ENCODE peak calls at places on chromosome 9, in nine cellular contexts. G is cardiac fibroblast; F is heart left ventricle; E is chondrocyte; P is astrocyte; K is activated CD8-positive, alpha-beta T cell treated with anti-CD3 and anti-CD28 coated beads for 36 hours; C is astrocyte of the cerebellum; Y is AG10803; B is IMR-90. I is an unnamed sample.

GRCh38 chr9:4680750-4681149 is 1.4 kb downstream of the CDC37L1 start:
- DNase-seq in G (peak), F (no peak), E (no peak), P (peak), K (no peak), C (no peak), Y (peak), B (peak), I (no peak)

GRCh38 chr9:127138444-127138843 is 16.0 kb upstream of the ANGPTL2 start:
- DNase-seq in G (no peak), F (no peak), E (peak), P (no peak), K (no peak), C (no peak), Y (no peak), B (no peak), I (no peak)

GRCh38 chr9:121612511-121612998 is 38.9 kb upstream of the DAB2IP start:
- DNase-seq in G (no peak), F (peak), E (no peak), P (no peak), K (no peak), C (no peak), Y (no peak), B (no peak), I (no peak)

GRCh38 chr9:80076105-80076504 is 504.3 kb downstream of the TLE4 start:
- DNase-seq in G (no peak), F (no peak), E (no peak), P (no peak), K (no peak), C (no peak), Y (no peak), B (no peak), I (no peak)

GRCh38 chr9:91966503-91966902 is 16.5 kb upstream of the ROR2 start:
- DNase-seq in G (no peak), F (no peak), E (no peak), P (no peak), K (no peak), C (no peak), Y (peak), B (peak), I (no peak)

GRCh38 chr9:14670718-14671117 is 22.5 kb downstream of the ZDHHC21 start:
- DNase-seq in G (peak), F (no peak), E (no peak), P (peak), K (no peak), C (no peak), Y (no peak), B (peak), I (no peak)

GRCh38 chr9:5671711-5672353 is 42.9 kb downstream of the RIC1 start:
- DNase-seq in G (no peak), F (no peak), E (no peak), P (no peak), K (peak), C (peak), Y (no peak), B (no peak), I (no peak)

GRCh38 chr9:120284796-120285195 is 295.2 kb downstream of the CDK5RAP2 start:
- DNase-seq in G (no peak), F (no peak), E (no peak), P (no peak), K (no peak), C (no peak), Y (no peak), B (no peak), I (no peak)

GRCh38 chr9:133528887-133529262 is 4.1 kb upstream of the MYMK start:
- DNase-seq in G (no peak), F (no peak), E (no peak), P (no peak), K (no peak), C (no peak), Y (no peak), B (no peak), I (no peak)

GRCh38 chr9:136118367-136119258 is at the start of gene TMEM250:
- DNase-seq in G (peak), F (peak), E (no peak), P (peak), K (peak), C (peak), Y (peak), B (peak), I (peak)
- TF ChIP-seq CTCF in G (no peak), F (no peak), E (peak), P (no peak), K (peak), C (no peak), Y (peak), B (peak), I (peak)

DNA sequence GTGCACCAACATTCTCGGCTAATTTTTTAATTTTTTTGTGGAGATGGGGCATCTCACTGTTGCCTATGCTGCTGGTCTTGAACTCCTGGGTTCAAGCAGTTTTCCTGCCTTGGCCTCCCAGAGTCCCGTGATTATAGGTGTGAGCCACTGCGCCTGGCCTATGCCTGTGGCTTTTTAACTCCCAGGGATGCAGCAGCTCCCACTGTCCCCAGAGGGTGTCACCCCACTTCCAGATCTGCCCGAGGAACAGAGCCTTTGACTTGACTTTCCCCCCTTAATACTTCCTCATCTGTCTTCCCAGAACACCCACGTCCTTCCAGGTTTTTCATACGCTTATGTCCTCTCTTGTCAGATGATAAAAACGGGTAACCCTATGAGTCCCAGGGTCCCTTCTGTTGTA is 7.6 kb upstream of the PRRC2B start:
- DNase-seq in G (no peak), F (no peak), E (no peak), P (no peak), K (no peak), C (no peak), Y (no peak), B (no peak), I (no peak)
- TF ChIP-seq CTCF in G (no peak), F (peak), E (no peak), P (no peak), K (no peak), C (no peak), Y (peak), B (no peak), I (no peak)

GRCh38 chr9:111969061-111969460 is 72.4 kb downstream of the UGCG start:
- DNase-seq in G (peak), F (no peak), E (no peak), P (no peak), K (no peak), C (no peak), Y (peak), B (peak), I (no peak)

GRCh38 chr9:111967621-111968020 is 71.0 kb downstream of the UGCG start:
- DNase-seq in G (no peak), F (no peak), E (no peak), P (no peak), K (no peak), C (no peak), Y (no peak), B (no peak), I (no peak)

GRCh38 chr9:111969622-111970021 is 73.0 kb downstream of the UGCG start:
- DNase-seq in G (no peak), F (no peak), E (no peak), P (no peak), K (no peak), C (no peak), Y (no peak), B (no peak), I (no peak)

GRCh38 chr9:111974092-111974681 is 77.6 kb downstream of the UGCG start:
- DNase-seq in G (peak), F (no peak), E (no peak), P (peak), K (no peak), C (no peak), Y (peak), B (peak), I (no peak)

DNA sequence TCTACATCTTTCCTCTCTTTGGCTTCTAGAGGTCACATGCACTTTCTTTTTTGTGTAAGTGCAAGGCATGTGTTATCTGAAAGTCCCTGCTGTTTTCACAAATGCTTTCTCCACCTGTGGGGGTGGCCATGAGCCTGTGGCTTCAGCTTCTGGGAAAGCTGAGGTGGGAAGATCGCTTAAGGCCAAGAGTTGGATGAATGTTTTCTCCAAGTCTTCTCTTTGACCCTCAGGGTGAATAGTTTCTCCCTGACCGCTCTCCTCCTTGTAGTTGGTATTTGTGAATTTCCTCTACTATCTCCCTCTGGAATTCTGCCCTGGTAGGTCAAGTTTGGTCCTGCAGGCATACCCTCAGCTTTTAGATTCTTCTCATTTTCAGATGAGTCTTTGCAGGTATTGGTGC is 74.2 kb downstream of the UGCG start:
- DNase-seq in G (no peak), F (no peak), E (no peak), P (no peak), K (no peak), C (no peak), Y (no peak), B (no peak), I (no peak)
- TF ChIP-seq CTCF in G (no peak), F (no peak), E (no peak), P (no peak), K (no peak), C (no peak), Y (no peak), B (no peak), I (no peak)

GRCh38 chr9:96078866-96079505 is 203.5 kb downstream of the ERCC6L2 start:
- DNase-seq in G (peak), F (no peak), E (no peak), P (no peak), K (no peak), C (no peak), Y (no peak), B (peak), I (no peak)
- TF ChIP-seq CTCF in G (no peak), F (no peak), E (peak), P (no peak), K (no peak), C (no peak), Y (no peak), B (no peak), I (peak)

GRCh38 chr9:27195191-27195590 is 86.2 kb downstream of the TEK start:
- DNase-seq in G (no peak), F (no peak), E (no peak), P (no peak), K (no peak), C (no peak), Y (no peak), B (peak), I (no peak)

GRCh38 chr9:27194401-27195091 is 85.5 kb downstream of the TEK start:
- DNase-seq in G (peak), F (no peak), E (no peak), P (peak), K (no peak), C (peak), Y (peak), B (peak), I (no peak)

GRCh38 chr9:27202056-27202455 is 93.0 kb downstream of the TEK start:
- DNase-seq in G (no peak), F (no peak), E (no peak), P (no peak), K (no peak), C (no peak), Y (no peak), B (no peak), I (no peak)

GRCh38 chr9:27196383-27196782 is 87.4 kb downstream of the TEK start:
- DNase-seq in G (no peak), F (no peak), E (no peak), P (no peak), K (no peak), C (no peak), Y (no peak), B (no peak), I (no peak)

DNA sequence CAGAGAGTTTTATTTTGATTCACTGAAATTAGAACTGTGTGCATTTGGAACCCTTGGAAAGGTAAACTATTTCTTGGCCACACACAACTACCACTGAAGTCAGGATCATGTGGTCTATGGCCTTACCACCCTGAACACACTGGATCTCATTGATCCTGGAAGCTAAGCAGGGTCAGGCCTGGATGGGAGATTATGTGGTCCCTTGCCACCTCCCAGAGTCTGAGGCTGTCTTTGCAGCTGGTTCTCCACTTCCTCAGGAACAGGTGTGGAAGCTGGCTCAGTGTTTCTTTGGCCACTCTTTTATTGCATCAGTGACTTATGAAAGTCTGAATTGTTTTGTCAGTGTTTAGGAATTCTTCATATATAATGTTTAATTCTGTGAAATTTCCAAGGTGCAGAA is 89.2 kb downstream of the TEK start:
- DNase-seq in G (no peak), F (no peak), E (no peak), P (no peak), K (no peak), C (no peak), Y (peak), B (peak), I (no peak)
- TF ChIP-seq CTCF in G (no peak), F (no peak), E (peak), P (no peak), K (no peak), C (no peak), Y (peak), B (no peak), I (no peak)

GRCh38 chr9:37191403-37192089 is 71.2 kb downstream of the ZCCHC7 start:
- DNase-seq in G (no peak), F (no peak), E (no peak), P (no peak), K (no peak), C (no peak), Y (no peak), B (no peak), I (peak)
- TF ChIP-seq CTCF in G (no peak), F (no peak), E (no peak), P (no peak), K (no peak), C (no peak), Y (no peak), B (no peak), I (no peak)

DNA sequence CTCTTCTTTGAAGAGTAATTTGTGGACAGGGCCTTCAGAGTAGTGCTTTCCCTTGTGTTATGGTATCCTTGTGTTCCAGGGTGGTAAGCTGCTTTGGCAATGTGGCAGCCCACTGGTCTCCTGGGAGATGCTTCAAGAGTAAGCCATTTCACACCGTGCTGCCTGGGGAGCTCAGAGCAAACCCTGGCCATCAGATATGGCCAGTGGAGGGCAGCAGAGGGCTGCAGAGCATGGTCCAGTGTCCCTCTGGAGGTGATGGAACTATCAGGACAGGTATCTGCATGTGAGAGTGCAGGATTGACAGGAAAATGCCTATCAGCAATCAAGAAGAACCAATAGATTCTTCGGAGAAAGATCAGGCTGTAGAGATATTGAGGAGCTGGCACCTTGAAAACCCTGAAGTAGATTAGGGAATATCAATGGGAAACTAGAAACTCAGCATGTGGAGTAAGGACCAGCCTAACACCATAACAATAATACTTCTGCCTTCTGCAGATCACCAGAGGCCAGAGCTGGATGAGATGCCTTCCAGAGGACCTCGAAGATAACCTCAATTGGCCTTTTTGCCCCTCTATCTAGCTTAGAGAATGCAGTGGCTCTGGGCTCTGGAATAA is 90.8 kb downstream of the PLPPR1 start:
- DNase-seq in G (peak), F (peak), E (no peak), P (no peak), K (peak), C (no peak), Y (peak), B (no peak), I (no peak)
- TF ChIP-seq CTCF in G (peak), F (peak), E (peak), P (peak), K (peak), C (peak), Y (peak), B (peak), I (peak)

DNA sequence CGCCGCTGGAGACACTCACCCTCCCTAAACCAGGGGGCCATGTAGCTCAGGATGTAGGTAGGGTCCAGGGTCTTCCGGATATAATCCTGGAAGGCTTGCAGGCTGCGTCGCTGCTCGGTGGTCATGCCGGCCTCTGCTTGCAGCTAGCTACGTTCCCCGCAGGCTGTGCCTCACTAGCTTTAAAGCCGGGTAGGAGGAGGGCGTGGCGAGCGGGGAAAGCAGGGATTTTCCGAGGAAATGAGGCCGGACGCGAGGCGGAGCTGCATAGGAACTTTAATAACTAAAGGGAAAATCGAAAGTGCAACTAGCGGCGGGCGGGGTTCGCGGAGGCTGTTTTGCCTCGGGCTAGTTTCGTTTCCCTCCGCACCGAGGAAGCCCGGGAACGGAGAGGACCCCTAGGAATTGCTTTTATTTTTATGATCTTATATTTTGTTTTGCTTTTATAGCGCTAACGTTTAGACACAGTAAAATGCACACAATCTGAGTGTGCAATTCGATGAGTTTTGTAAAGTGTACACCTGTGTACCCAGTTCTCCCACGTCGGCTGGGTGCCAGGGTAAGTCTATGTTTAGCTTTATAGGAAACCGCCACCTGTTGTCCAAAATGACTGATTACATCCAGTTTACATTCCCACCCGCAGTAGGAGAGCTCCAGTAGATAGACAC is at the start of gene RIGI:
- DNase-seq in G (peak), F (peak), E (peak), P (peak), K (peak), C (peak), Y (peak), B (peak), I (no peak)
- TF ChIP-seq CTCF in G (peak), F (peak), E (peak), P (peak), K (peak), C (peak), Y (peak), B (peak), I (peak)

DNA sequence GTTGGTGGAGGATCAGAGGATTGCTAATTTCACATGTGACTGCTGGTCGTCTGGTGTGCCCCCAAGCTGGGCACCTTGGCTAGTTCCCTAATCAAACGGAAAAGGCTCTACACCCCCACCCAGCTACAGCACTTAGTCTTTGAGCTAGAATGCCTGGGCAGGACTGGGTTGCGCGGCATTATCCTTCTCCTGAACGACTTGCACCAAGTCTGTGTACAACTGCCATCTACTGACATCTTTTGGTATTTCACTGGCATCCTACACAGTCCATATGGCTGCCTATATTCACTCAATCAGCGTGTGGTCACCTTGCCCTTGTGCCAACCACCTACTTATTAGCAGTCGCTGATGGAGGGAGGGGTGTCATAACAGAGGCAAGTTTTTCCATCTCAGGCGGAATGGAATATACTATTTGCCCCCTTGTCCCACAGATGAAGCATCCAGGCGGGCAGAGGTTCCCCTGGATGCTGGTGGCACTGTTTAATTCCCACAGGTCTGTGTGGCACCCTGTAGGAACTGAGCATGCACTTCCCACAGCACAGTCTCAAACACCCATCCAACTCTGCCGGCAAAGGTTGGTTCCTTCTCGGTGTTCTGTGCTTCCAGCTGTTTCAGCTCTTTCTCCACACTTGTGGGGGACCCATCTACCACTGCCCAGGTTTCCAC is 150.1 kb downstream of the OSTF1 start:
- DNase-seq in G (peak), F (no peak), E (no peak), P (peak), K (peak), C (peak), Y (peak), B (peak), I (peak)
- TF ChIP-seq CTCF in G (peak), F (peak), E (peak), P (peak), K (peak), C (peak), Y (peak), B (peak), I (peak)

GRCh38 chr9:89410022-89410421 is 87.9 kb downstream of the SEMA4D start:
- DNase-seq in G (no peak), F (no peak), E (no peak), P (no peak), K (peak), C (no peak), Y (no peak), B (no peak), I (no peak)

GRCh38 chr9:89408628-89409101 is 89.2 kb downstream of the SEMA4D start:
- DNase-seq in G (no peak), F (no peak), E (no peak), P (no peak), K (peak), C (no peak), Y (no peak), B (no peak), I (no peak)

GRCh38 chr9:89405832-89406231 is 87.5 kb downstream of the SECISBP2 start:
- DNase-seq in G (no peak), F (peak), E (no peak), P (no peak), K (no peak), C (no peak), Y (no peak), B (no peak), I (no peak)

GRCh38 chr9:89404074-89404473 is 85.8 kb downstream of the SECISBP2 start:
- DNase-seq in G (no peak), F (no peak), E (no peak), P (no peak), K (peak), C (no peak), Y (no peak), B (no peak), I (no peak)

GRCh38 chr9:89407070-89407469 is 88.8 kb downstream of the SECISBP2 start:
- DNase-seq in G (peak), F (no peak), E (no peak), P (no peak), K (no peak), C (no peak), Y (no peak), B (no peak), I (no peak)
- TF ChIP-seq CTCF in G (no peak), F (no peak), E (no peak), P (no peak), K (no peak), C (no peak), Y (no peak), B (no peak), I (no peak)